ENCODE peak calls at places on chromosomes 5 and 9, in nine cellular contexts. One of them, this sample, is unnamed.

GRCh38 chr9:125519741-125520140 is 187.3 kb downstream of the MAPKAP1 start:
- DNase-seq in activated CD4-positive, alpha-beta memory T cell treated with anti-CD3 and anti-CD28 coated beads, Interleukin-2, amount 10 ng/mL, durations not matched to agents 7 days and 5 days: no peak
- DNase-seq in left kidney: no peak
- DNase-seq in kidney epithelial cell: no peak
- DNase-seq in lower leg skin: no peak
- DNase-seq in cardiac fibroblast: no peak
- DNase-seq in RPMI7951: no peak
- DNase-seq in NCI-H1092 treated with DMSO at 0.1 percent for 48 hours: no peak
- DNase-seq in stimulated activated CD8-positive, alpha-beta memory T cell treated with anti-CD3 and anti-CD28 coated beads, Interleukin-7, amount 100 ng/mL, for 24 hours: no peak
- DNase-seq in this sample: no peak

GRCh38 chr5:37751227-37751626 is 88.6 kb downstream of the GDNF start:
- DNase-seq in activated CD4-positive, alpha-beta memory T cell treated with anti-CD3 and anti-CD28 coated beads, Interleukin-2, amount 10 ng/mL, durations not matched to agents 7 days and 5 days: no peak
- DNase-seq in left kidney: no peak
- DNase-seq in kidney epithelial cell: peak; percentile 31
- DNase-seq in lower leg skin: no peak
- DNase-seq in cardiac fibroblast: peak; percentile 55
- DNase-seq in RPMI7951: no peak
- DNase-seq in NCI-H1092 treated with DMSO at 0.1 percent for 48 hours: no peak
- DNase-seq in stimulated activated CD8-positive, alpha-beta memory T cell treated with anti-CD3 and anti-CD28 coated beads, Interleukin-7, amount 100 ng/mL, for 24 hours: no peak
- DNase-seq in this sample: no peak

GRCh38 chr5:175765858-175766257 is 105.5 kb upstream of the CPLX2 start:
- DNase-seq in activated CD4-positive, alpha-beta memory T cell treated with anti-CD3 and anti-CD28 coated beads, Interleukin-2, amount 10 ng/mL, durations not matched to agents 7 days and 5 days: no peak
- DNase-seq in left kidney: no peak
- DNase-seq in kidney epithelial cell: no peak
- DNase-seq in lower leg skin: no peak
- DNase-seq in cardiac fibroblast: no peak
- DNase-seq in RPMI7951: no peak
- DNase-seq in NCI-H1092 treated with DMSO at 0.1 percent for 48 hours: no peak
- DNase-seq in stimulated activated CD8-positive, alpha-beta memory T cell treated with anti-CD3 and anti-CD28 coated beads, Interleukin-7, amount 100 ng/mL, for 24 hours: no peak
- DNase-seq in this sample: no peak

GRCh38 chr9:128457207-128457606 is 1.4 kb downstream of the ODF2 start:
- DNase-seq in activated CD4-positive, alpha-beta memory T cell treated with anti-CD3 and anti-CD28 coated beads, Interleukin-2, amount 10 ng/mL, durations not matched to agents 7 days and 5 days: no peak
- DNase-seq in left kidney: no peak
- DNase-seq in kidney epithelial cell: no peak
- DNase-seq in lower leg skin: no peak
- DNase-seq in cardiac fibroblast: no peak
- DNase-seq in RPMI7951: no peak
- DNase-seq in NCI-H1092 treated with DMSO at 0.1 percent for 48 hours: no peak
- DNase-seq in stimulated activated CD8-positive, alpha-beta memory T cell treated with anti-CD3 and anti-CD28 coated beads, Interleukin-7, amount 100 ng/mL, for 24 hours: no peak
- DNase-seq in this sample: no peak

GRCh38 chr5:68026092-68026910 is 189.3 kb upstream of the PIK3R1 start:
- DNase-seq in activated CD4-positive, alpha-beta memory T cell treated with anti-CD3 and anti-CD28 coated beads, Interleukin-2, amount 10 ng/mL, durations not matched to agents 7 days and 5 days: no peak
- DNase-seq in left kidney: no peak
- DNase-seq in kidney epithelial cell: no peak
- DNase-seq in lower leg skin: no peak
- DNase-seq in cardiac fibroblast: no peak
- DNase-seq in RPMI7951: no peak
- DNase-seq in NCI-H1092 treated with DMSO at 0.1 percent for 48 hours: no peak
- DNase-seq in stimulated activated CD8-positive, alpha-beta memory T cell treated with anti-CD3 and anti-CD28 coated beads, Interleukin-7, amount 100 ng/mL, for 24 hours: no peak
- DNase-seq in this sample: no peak

GRCh38 chr5:77319140-77319539 is 108.7 kb downstream of the PDE8B start:
- DNase-seq in activated CD4-positive, alpha-beta memory T cell treated with anti-CD3 and anti-CD28 coated beads, Interleukin-2, amount 10 ng/mL, durations not matched to agents 7 days and 5 days: no peak
- DNase-seq in left kidney: no peak
- DNase-seq in kidney epithelial cell: no peak
- DNase-seq in lower leg skin: no peak
- DNase-seq in cardiac fibroblast: no peak
- DNase-seq in RPMI7951: no peak
- DNase-seq in NCI-H1092 treated with DMSO at 0.1 percent for 48 hours: no peak
- DNase-seq in stimulated activated CD8-positive, alpha-beta memory T cell treated with anti-CD3 and anti-CD28 coated beads, Interleukin-7, amount 100 ng/mL, for 24 hours: no peak
- DNase-seq in this sample: no peak

GRCh38 chr5:159854916-159855315 is 61.4 kb upstream of the ADRA1B start:
- DNase-seq in activated CD4-positive, alpha-beta memory T cell treated with anti-CD3 and anti-CD28 coated beads, Interleukin-2, amount 10 ng/mL, durations not matched to agents 7 days and 5 days: no peak
- DNase-seq in left kidney: no peak
- DNase-seq in kidney epithelial cell: no peak
- DNase-seq in lower leg skin: no peak
- DNase-seq in cardiac fibroblast: peak; percentile 48
- DNase-seq in RPMI7951: peak; percentile 47
- DNase-seq in NCI-H1092 treated with DMSO at 0.1 percent for 48 hours: no peak
- DNase-seq in stimulated activated CD8-positive, alpha-beta memory T cell treated with anti-CD3 and anti-CD28 coated beads, Interleukin-7, amount 100 ng/mL, for 24 hours: no peak
- DNase-seq in this sample: no peak

GRCh38 chr5:78405820-78406750 is 45.7 kb downstream of the SCAMP1 start:
- DNase-seq in activated CD4-positive, alpha-beta memory T cell treated with anti-CD3 and anti-CD28 coated beads, Interleukin-2, amount 10 ng/mL, durations not matched to agents 7 days and 5 days: no peak
- DNase-seq in left kidney: peak; percentile 37
- DNase-seq in kidney epithelial cell: peak; percentile 29
- DNase-seq in lower leg skin: no peak
- DNase-seq in cardiac fibroblast: peak; percentile 77
- DNase-seq in RPMI7951: peak; percentile 39
- DNase-seq in NCI-H1092 treated with DMSO at 0.1 percent for 48 hours: no peak
- DNase-seq in stimulated activated CD8-positive, alpha-beta memory T cell treated with anti-CD3 and anti-CD28 coated beads, Interleukin-7, amount 100 ng/mL, for 24 hours: no peak
- DNase-seq in this sample: no peak

GRCh38 chr5:586751-587285 is 25.3 kb upstream of the CEP72 start:
- DNase-seq in activated CD4-positive, alpha-beta memory T cell treated with anti-CD3 and anti-CD28 coated beads, Interleukin-2, amount 10 ng/mL, durations not matched to agents 7 days and 5 days: no peak
- DNase-seq in left kidney: no peak
- DNase-seq in kidney epithelial cell: no peak
- DNase-seq in lower leg skin: peak; percentile 52
- DNase-seq in cardiac fibroblast: no peak
- DNase-seq in RPMI7951: no peak
- DNase-seq in NCI-H1092 treated with DMSO at 0.1 percent for 48 hours: no peak
- DNase-seq in stimulated activated CD8-positive, alpha-beta memory T cell treated with anti-CD3 and anti-CD28 coated beads, Interleukin-7, amount 100 ng/mL, for 24 hours: no peak
- DNase-seq in this sample: no peak

GRCh38 chr9:70399141-70399540 is 15.3 kb downstream of the KLF9 start:
- DNase-seq in activated CD4-positive, alpha-beta memory T cell treated with anti-CD3 and anti-CD28 coated beads, Interleukin-2, amount 10 ng/mL, durations not matched to agents 7 days and 5 days: no peak
- DNase-seq in left kidney: no peak
- DNase-seq in kidney epithelial cell: no peak
- DNase-seq in lower leg skin: no peak
- DNase-seq in cardiac fibroblast: no peak
- DNase-seq in RPMI7951: no peak
- DNase-seq in NCI-H1092 treated with DMSO at 0.1 percent for 48 hours: no peak
- DNase-seq in stimulated activated CD8-positive, alpha-beta memory T cell treated with anti-CD3 and anti-CD28 coated beads, Interleukin-7, amount 100 ng/mL, for 24 hours: no peak
- DNase-seq in this sample: no peak

GRCh38 chr5:65834306-65834705 is 92.1 kb upstream of the ERBIN start:
- DNase-seq in activated CD4-positive, alpha-beta memory T cell treated with anti-CD3 and anti-CD28 coated beads, Interleukin-2, amount 10 ng/mL, durations not matched to agents 7 days and 5 days: no peak
- DNase-seq in left kidney: peak; percentile 43
- DNase-seq in kidney epithelial cell: no peak
- DNase-seq in lower leg skin: no peak
- DNase-seq in cardiac fibroblast: no peak
- DNase-seq in RPMI7951: no peak
- DNase-seq in NCI-H1092 treated with DMSO at 0.1 percent for 48 hours: no peak
- DNase-seq in stimulated activated CD8-positive, alpha-beta memory T cell treated with anti-CD3 and anti-CD28 coated beads, Interleukin-7, amount 100 ng/mL, for 24 hours: no peak
- DNase-seq in this sample: no peak

This sample was measured in sciatic nerve.